ENCODE peak calls at places on chromosomes 13 and 19, in six cellular contexts. F, I, D, Y, A and J are unnamed samples.

GRCh38 chr19:6318772-6319171 is 14.6 kb downstream of the ACER1 start:
- DNase-seq in D (no peak), Y (no peak), A (peak), F (no peak), I (peak), J (no peak)

GRCh38 chr13:54424344-54424743 is 1395.7 kb downstream of the OLFM4 start:
- DNase-seq in F (no peak), D (no peak), Y (no peak), I (no peak), A (no peak), J (no peak)

GRCh38 chr19:10290439-10290875 is 705 bp downstream of the ICAM5 start:
- DNase-seq in D (no peak), A (no peak), Y (no peak), I (peak), F (no peak), J (peak)

GRCh38 chr19:325937-326565 is 18.5 kb downstream of the MIER2 start:
- DNase-seq in F (no peak), Y (no peak), A (no peak), D (no peak), I (no peak), J (no peak)

GRCh38 chr19:53365134-53365898 is at the start of gene ZNF525:
- DNase-seq in A (peak), I (peak), D (peak), Y (peak), F (peak), J (peak)

GRCh38 chr19:30284209-30284608 is 88.0 kb upstream of the ZNF536 start:
- DNase-seq in D (no peak), A (no peak), Y (no peak), F (no peak), I (no peak), J (no peak)

GRCh38 chr13:51156666-51157065 is 45.6 kb upstream of the C13orf42 start:
- DNase-seq in Y (no peak), I (no peak), A (no peak), D (no peak), F (no peak), J (no peak)

GRCh38 chr13:112455476-112456059 is 79.4 kb downstream of the SPACA7 start:
- DNase-seq in I (no peak), A (no peak), Y (no peak), F (no peak), D (no peak), J (no peak)

GRCh38 chr19:17054746-17055145 is 20.5 kb downstream of the HAUS8 start:
- DNase-seq in D (no peak), I (no peak), Y (no peak), A (no peak), F (no peak), J (no peak)

GRCh38 chr13:40453666-40454030 is 212.8 kb downstream of the FOXO1 start:
- DNase-seq in A (no peak), F (no peak), I (peak), D (no peak), Y (no peak), J (no peak)

GRCh38 chr19:40270362-40271089 is 14.6 kb downstream of the AKT2 start:
- DNase-seq in D (no peak), F (no peak), I (no peak), Y (no peak), A (no peak), J (no peak)

GRCh38 chr19:3357362-3357730 is 9.0 kb upstream of the NFIC start:
- DNase-seq in A (no peak), I (no peak), Y (no peak), D (no peak), F (no peak), J (no peak)

GRCh38 chr13:51924756-51925544 is 63.2 kb downstream of the CCDC70 start:
- DNase-seq in A (no peak), D (no peak), I (no peak), Y (no peak), F (no peak), J (no peak)

GRCh38 chr19:3129112-3129511 is 6.7 kb upstream of the GNA15 start:
- DNase-seq in F (no peak), I (peak), D (no peak), A (peak), Y (no peak), J (peak)

GRCh38 chr19:33275933-33276619 is 26.3 kb downstream of the CEBPA start:
- DNase-seq in F (no peak), Y (no peak), I (no peak), D (no peak), A (no peak), J (no peak)

GRCh38 chr13:26473571-26474230 is 83.8 kb upstream of the WASF3 start:
- DNase-seq in A (no peak), I (no peak), D (no peak), F (no peak), Y (no peak), J (no peak)

GRCh38 chr13:113943821-113944565 is 29.9 kb downstream of the C13orf46 start:
- DNase-seq in A (no peak), Y (no peak), D (no peak), F (no peak), I (no peak), J (no peak)

GRCh38 chr13:48908381-48909087 is 67.2 kb upstream of the FNDC3A start:
- DNase-seq in I (peak), D (no peak), Y (no peak), A (peak), F (no peak), J (peak)

GRCh38 chr13:46278474-46278873 is 66.7 kb downstream of the LRRC63 start:
- DNase-seq in A (no peak), D (no peak), F (no peak), Y (no peak), I (no peak), J (no peak)